ENCODE peak calls at places on chromosome 7, in four cellular contexts. One of them, this sample, is unnamed.

GRCh38 chr7:28258240-28258639 is 77.6 kb upstream of the JAZF1 start:
- DNase-seq in lower lobe of right lung: no peak
- DNase-seq in HEK293T: no peak
- DNase-seq in putamen: no peak
- DNase-seq in this sample: no peak

GRCh38 chr7:32519763-32520162 is 24.5 kb downstream of the AVL9 start:
- DNase-seq in lower lobe of right lung: no peak
- DNase-seq in HEK293T: no peak
- DNase-seq in putamen: no peak
- DNase-seq in this sample: no peak

GRCh38 chr7:31053986-31054385 is 1.9 kb downstream of the ADCYAP1R1 start:
- DNase-seq in lower lobe of right lung: no peak
- DNase-seq in HEK293T: no peak
- DNase-seq in putamen: no peak
- DNase-seq in this sample: no peak

GRCh38 chr7:25353744-25354143 is 125.5 kb upstream of the NPVF start:
- DNase-seq in lower lobe of right lung: no peak
- DNase-seq in HEK293T: no peak
- DNase-seq in putamen: no peak
- DNase-seq in this sample: no peak

GRCh38 chr7:30365626-30366025 is 81.2 kb downstream of the ZNRF2 start:
- DNase-seq in lower lobe of right lung: no peak
- DNase-seq in HEK293T: no peak
- DNase-seq in putamen: no peak
- DNase-seq in this sample: no peak

GRCh38 chr7:111840528-111840927 is 278.2 kb upstream of the IMMP2L start:
- DNase-seq in lower lobe of right lung: no peak
- DNase-seq in HEK293T: no peak
- DNase-seq in putamen: no peak
- DNase-seq in this sample: no peak

GRCh38 chr7:80210400-80210799 is 75.8 kb downstream of the GNAI1 start:
- DNase-seq in lower lobe of right lung: no peak
- DNase-seq in HEK293T: no peak
- DNase-seq in putamen: no peak
- DNase-seq in this sample: peak

GRCh38 chr7:158355456-158356065 is 232.1 kb downstream of the PTPRN2 start:
- DNase-seq in lower lobe of right lung: no peak
- DNase-seq in HEK293T: no peak
- DNase-seq in putamen: no peak
- DNase-seq in this sample: no peak

GRCh38 chr7:14219125-14219524 is 229.7 kb upstream of the ETV1 start:
- DNase-seq in lower lobe of right lung: no peak
- DNase-seq in HEK293T: no peak
- DNase-seq in putamen: no peak
- DNase-seq in this sample: no peak

GRCh38 chr7:135207739-135208416 is 3.4 kb downstream of the WDR91 start:
- DNase-seq in lower lobe of right lung: no peak
- DNase-seq in HEK293T: no peak
- DNase-seq in putamen: no peak
- DNase-seq in this sample: no peak

GRCh38 chr7:94060772-94061171 is 56.6 kb upstream of the BET1 start:
- DNase-seq in lower lobe of right lung: no peak
- DNase-seq in HEK293T: no peak
- DNase-seq in putamen: no peak
- DNase-seq in this sample: peak

GRCh38 chr7:33849004-33849403 is 56.3 kb upstream of the BMPER start:
- DNase-seq in lower lobe of right lung: no peak
- DNase-seq in HEK293T: no peak
- DNase-seq in putamen: no peak
- DNase-seq in this sample: no peak

GRCh38 chr7:10216462-10216861 is 757.2 kb upstream of the PHF14 start:
- DNase-seq in lower lobe of right lung: no peak
- DNase-seq in HEK293T: no peak
- DNase-seq in putamen: no peak
- DNase-seq in this sample: no peak

This sample was measured in fibroblast of villous mesenchyme.